ENCODE peak calls at places on chromosomes 16 and 17, in four cellular contexts. One of them, this sample, is unnamed.

GRCh38 chr17:27259356-27259755 is 34.6 kb upstream of the WSB1 start:
- DNase-seq in WTC11: no peak
- DNase-seq in K562: no peak
- DNase-seq in HepG2: no peak
- DNase-seq in this sample: no peak

GRCh38 chr16:19733551-19733950 is 15.5 kb downstream of the IQCK start:
- DNase-seq in K562: no peak
- DNase-seq in WTC11: no peak
- DNase-seq in HepG2: no peak
- DNase-seq in this sample: no peak

GRCh38 chr16:16021988-16022682 is 72.7 kb downstream of the ABCC1 start:
- DNase-seq in WTC11: no peak
- DNase-seq in HepG2: peak
- DNase-seq in K562: peak
- DNase-seq in this sample: peak

GRCh38 chr17:12554251-12554650 is 111.4 kb upstream of the MYOCD start:
- DNase-seq in WTC11: no peak
- DNase-seq in HepG2: no peak
- DNase-seq in K562: no peak
- DNase-seq in this sample: no peak

GRCh38 chr17:48429638-48430586 is at the start of gene SKAP1:
- DNase-seq in HepG2: no peak
- DNase-seq in WTC11: peak
- DNase-seq in K562: no peak
- DNase-seq in this sample: no peak

GRCh38 chr17:2388020-2388704 is 12.7 kb downstream of the MNT start:
- DNase-seq in WTC11: no peak
- DNase-seq in HepG2: no peak
- DNase-seq in K562: no peak
- DNase-seq in this sample: no peak

GRCh38 chr17:81991684-81992513 is 14.5 kb downstream of the ASPSCR1 start:
- DNase-seq in K562: no peak
- DNase-seq in HepG2: peak
- DNase-seq in WTC11: peak
- DNase-seq in this sample: no peak

GRCh38 chr17:48522031-48522593 is 8.7 kb downstream of the HOXB1 start:
- DNase-seq in K562: peak
- DNase-seq in HepG2: no peak
- DNase-seq in WTC11: peak
- DNase-seq in this sample: peak

GRCh38 chr16:50002190-50002589 is 22.8 kb upstream of the CNEP1R1 start:
- DNase-seq in K562: no peak
- DNase-seq in WTC11: no peak
- DNase-seq in HepG2: no peak
- DNase-seq in this sample: no peak

GRCh38 chr16:70345840-70346239 is 863 bp upstream of the DDX19A start:
- DNase-seq in WTC11: no peak
- DNase-seq in K562: no peak
- DNase-seq in HepG2: no peak
- DNase-seq in this sample: no peak

GRCh38 chr17:44602970-44603369 is 45.7 kb downstream of the FZD2 start:
- DNase-seq in HepG2: no peak
- DNase-seq in WTC11: no peak
- DNase-seq in K562: no peak
- DNase-seq in this sample: no peak

GRCh38 chr17:50297407-50297865 is 23.2 kb downstream of the TMEM92 start:
- DNase-seq in K562: peak
- DNase-seq in WTC11: peak
- DNase-seq in HepG2: peak
- DNase-seq in this sample: peak

GRCh38 chr17:81387235-81388060 is 7.8 kb upstream of the BAHCC1 start:
- DNase-seq in HepG2: no peak
- DNase-seq in WTC11: no peak
- DNase-seq in K562: no peak
- DNase-seq in this sample: no peak

GRCh38 chr17:65177901-65178300 is 40.7 kb downstream of the RGS9 start:
- DNase-seq in HepG2: no peak
- DNase-seq in WTC11: no peak
- DNase-seq in K562: no peak
- DNase-seq in this sample: no peak

GRCh38 chr17:82267575-82268379 is 5.7 kb downstream of the CSNK1D start:
- DNase-seq in HepG2: peak
- DNase-seq in K562: no peak
- DNase-seq in WTC11: no peak
- DNase-seq in this sample: peak

GRCh38 chr17:28497931-28498330 is 8.2 kb upstream of the FOXN1 start:
- DNase-seq in WTC11: peak
- DNase-seq in K562: no peak
- DNase-seq in HepG2: no peak
- DNase-seq in this sample: no peak

GRCh38 chr17:76266244-76266938 is 1.2 kb downstream of the UBALD2 start:
- DNase-seq in K562: no peak
- DNase-seq in WTC11: no peak
- DNase-seq in HepG2: peak
- DNase-seq in this sample: no peak

GRCh38 chr17:83194189-83194565 is 114.8 kb downstream of the METRNL start:
- DNase-seq in K562: no peak
- DNase-seq in WTC11: no peak
- DNase-seq in HepG2: no peak
- DNase-seq in this sample: no peak

GRCh38 chr17:13120864-13121263 is 103.0 kb upstream of the ELAC2 start:
- DNase-seq in HepG2: no peak
- DNase-seq in WTC11: no peak
- DNase-seq in K562: no peak
- DNase-seq in this sample: no peak

DNA sequence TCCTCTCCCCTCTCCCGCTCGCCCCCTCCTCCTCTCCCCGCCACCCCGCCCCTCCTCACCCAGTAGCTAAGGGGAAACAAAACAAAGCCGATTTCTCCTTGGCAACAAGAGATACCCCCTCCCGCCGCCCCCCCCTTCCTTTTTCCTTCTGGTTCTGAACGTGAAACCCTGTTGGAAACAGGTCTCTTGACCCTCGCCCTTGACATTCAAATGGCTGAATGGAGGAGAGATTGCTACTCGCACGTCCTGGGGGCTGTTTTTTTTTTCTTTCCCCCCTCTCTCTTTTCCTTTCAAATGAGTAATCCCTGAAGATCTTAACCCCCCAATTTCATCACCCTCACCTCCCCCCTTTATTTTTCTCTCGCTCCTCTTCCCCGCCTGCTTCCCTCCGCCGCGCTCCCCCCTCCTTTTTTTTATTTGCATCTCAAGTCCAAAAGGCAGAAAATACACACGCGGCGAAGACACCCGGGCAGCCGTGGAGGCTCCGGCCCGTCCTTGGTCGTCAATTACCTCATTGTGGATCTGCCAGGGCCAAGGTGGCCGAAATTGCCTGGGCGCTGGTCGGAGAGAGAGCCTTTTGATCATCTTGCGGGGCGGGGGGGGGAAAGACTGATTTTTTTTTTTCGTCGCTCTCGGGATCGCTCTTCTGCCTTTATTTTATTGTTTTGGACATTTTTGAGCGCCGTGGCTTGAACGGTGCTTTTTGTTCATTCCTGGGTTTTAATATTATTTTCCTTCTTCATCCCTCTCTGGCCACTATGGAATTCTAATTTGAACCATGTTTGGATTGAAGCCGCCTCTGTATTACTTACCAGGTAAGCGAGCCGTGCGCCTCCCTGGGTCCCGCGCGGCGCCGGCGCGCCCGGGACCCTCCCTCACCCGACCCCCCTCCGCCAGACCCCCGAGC is 57.3 kb upstream of the GSE1 start:
- DNase-seq in WTC11: peak
- DNase-seq in HepG2: peak
- DNase-seq in K562: peak
- DNase-seq in this sample: peak
- TF ChIP-seq HMGXB4 in WTC11: no peak
- TF ChIP-seq HMGXB4 in HepG2: no peak
- TF ChIP-seq HMGXB4 in K562: no peak
- TF ChIP-seq HMGXB4 in this sample: no peak

GRCh38 chr16:81823111-81823510 is 44.0 kb downstream of the PLCG2 start:
- DNase-seq in K562: no peak
- DNase-seq in WTC11: peak
- DNase-seq in HepG2: no peak
- DNase-seq in this sample: no peak
- TF ChIP-seq ESRRA in K562: no peak
- TF ChIP-seq ESRRA in WTC11: no peak
- TF ChIP-seq ESRRA in HepG2: no peak
- TF ChIP-seq ESRRA in this sample: no peak

DNA sequence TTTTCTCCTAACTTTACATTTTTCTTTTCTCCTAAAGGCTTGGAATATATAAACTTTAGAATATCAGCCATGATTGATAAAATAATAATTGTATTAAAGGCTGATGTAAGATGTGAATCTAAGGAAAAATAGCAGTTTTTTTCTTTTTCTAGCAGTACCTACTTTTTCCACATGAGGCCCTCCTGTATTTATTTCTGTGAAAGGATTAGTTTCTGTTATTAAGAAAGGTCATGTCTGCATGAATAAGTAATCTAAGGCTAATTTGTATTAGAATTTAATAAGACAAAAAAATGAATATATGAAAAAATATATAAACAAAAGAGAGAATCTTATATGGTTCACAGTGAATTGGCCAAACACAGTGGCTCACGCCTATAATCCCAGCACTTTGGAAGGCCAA is 85.3 kb downstream of the STXBP4 start:
- DNase-seq in HepG2: no peak
- DNase-seq in WTC11: no peak
- DNase-seq in K562: no peak
- DNase-seq in this sample: peak
- TF ChIP-seq HMGXB4 in HepG2: no peak
- TF ChIP-seq HMGXB4 in WTC11: no peak
- TF ChIP-seq HMGXB4 in K562: no peak
- TF ChIP-seq HMGXB4 in this sample: no peak

GRCh38 chr16:27471661-27472060 is 69.7 kb downstream of the IL21R start:
- DNase-seq in WTC11: no peak
- DNase-seq in K562: no peak
- DNase-seq in HepG2: no peak
- DNase-seq in this sample: no peak
- TF ChIP-seq ESRRA in WTC11: no peak
- TF ChIP-seq ESRRA in K562: no peak
- TF ChIP-seq ESRRA in HepG2: no peak
- TF ChIP-seq ESRRA in this sample: no peak

GRCh38 chr16:24686678-24687077 is 42.8 kb upstream of the TNRC6A start:
- DNase-seq in WTC11: no peak
- DNase-seq in HepG2: no peak
- DNase-seq in K562: no peak
- DNase-seq in this sample: no peak

GRCh38 chr16:24685539-24686432 is 43.7 kb upstream of the TNRC6A start:
- DNase-seq in K562: peak
- DNase-seq in HepG2: peak
- DNase-seq in WTC11: peak
- DNase-seq in this sample: peak

GRCh38 chr16:24688359-24688758 is 41.1 kb upstream of the TNRC6A start:
- DNase-seq in HepG2: no peak
- DNase-seq in K562: no peak
- DNase-seq in WTC11: no peak
- DNase-seq in this sample: no peak

GRCh38 chr16:24692854-24693253 is 36.6 kb upstream of the TNRC6A start:
- DNase-seq in HepG2: no peak
- DNase-seq in K562: no peak
- DNase-seq in WTC11: no peak
- DNase-seq in this sample: no peak

GRCh38 chr16:24689128-24689527 is 40.3 kb upstream of the TNRC6A start:
- DNase-seq in K562: no peak
- DNase-seq in HepG2: peak
- DNase-seq in WTC11: peak
- DNase-seq in this sample: peak
- TF ChIP-seq HMGXB4 in K562: no peak
- TF ChIP-seq HMGXB4 in HepG2: no peak
- TF ChIP-seq HMGXB4 in WTC11: no peak
- TF ChIP-seq HMGXB4 in this sample: no peak

This sample was measured in A549.